ENCODE peak calls at places on chromosomes 6 and 20, in four cellular contexts. J is prostate gland, L is body of pancreas, A is stomach. O is an unnamed sample.

GRCh38 chr6:109008537-109008950 is 86.1 kb downstream of the SESN1 start:
- DNase-seq in J (no peak), L (no peak), A (no peak), O (no peak)

GRCh38 chr20:60634773-60635172 is 617.3 kb upstream of the CDH4 start:
- DNase-seq in J (no peak), L (no peak), A (no peak), O (no peak)

GRCh38 chr6:25506020-25506419 is 146.0 kb upstream of the SCGN start:
- DNase-seq in J (no peak), L (no peak), A (no peak), O (no peak)

GRCh38 chr20:63158845-63159244 is 57.1 kb downstream of the YTHDF1 start:
- DNase-seq in J (no peak), L (no peak), A (no peak), O (no peak)

GRCh38 chr6:75855047-75855446 is 106.0 kb downstream of the MYO6 start:
- DNase-seq in J (peak; percentile 68), L (peak; percentile 66), A (peak; percentile 36), O (no peak)

GRCh38 chr6:51028271-51028670 is 209.6 kb downstream of the TFAP2B start:
- DNase-seq in J (no peak), L (no peak), A (no peak), O (no peak)

GRCh38 chr6:167893416-167893815 is 66.7 kb downstream of the AFDN start:
- DNase-seq in J (no peak), L (no peak), A (no peak), O (no peak)

GRCh38 chr20:19254956-19255355 is 42.5 kb downstream of the SLC24A3 start:
- DNase-seq in J (no peak), L (no peak), A (no peak), O (no peak)

GRCh38 chr6:52065621-52066020 is 21.8 kb downstream of the PKHD1 start:
- DNase-seq in J (no peak), L (no peak), A (no peak), O (no peak)

GRCh38 chr6:133326584-133326983 is 85.4 kb downstream of the EYA4 start:
- DNase-seq in J (no peak), L (no peak), A (no peak), O (no peak)

GRCh38 chr6:25477006-25477590 is 174.9 kb upstream of the SCGN start:
- DNase-seq in J (no peak), L (no peak), A (no peak), O (no peak)

GRCh38 chr6:130050230-130050629 is 31.8 kb downstream of the L3MBTL3 start:
- DNase-seq in J (no peak), L (no peak), A (no peak), O (no peak)

GRCh38 chr6:26311012-26311384 is 54.0 kb upstream of the BTN3A2 start:
- DNase-seq in J (no peak), L (no peak), A (no peak), O (no peak)

GRCh38 chr20:4560667-4561066 is 161.0 kb upstream of the PRND start:
- DNase-seq in J (no peak), L (no peak), A (no peak), O (no peak)

GRCh38 chr20:41811456-41811855 is 193.3 kb upstream of the CHD6 start:
- DNase-seq in J (no peak), L (no peak), A (no peak), O (no peak)

GRCh38 chr6:38495922-38496635 is 143.7 kb downstream of the BTBD9 start:
- DNase-seq in J (no peak), L (no peak), A (no peak), O (no peak)

GRCh38 chr6:130578713-130579112 is 212.9 kb downstream of the TMEM200A start:
- DNase-seq in J (no peak), L (no peak), A (no peak), O (no peak)

GRCh38 chr6:18148304-18149025 is 6.4 kb downstream of the TPMT start:
- DNase-seq in J (no peak), L (no peak), A (no peak), O (no peak)

GRCh38 chr6:20605581-20605980 is 71.3 kb downstream of the CDKAL1 start:
- DNase-seq in J (no peak), L (no peak), A (no peak), O (no peak)

GRCh38 chr6:145904878-145905277 is 59.3 kb downstream of the SHPRH start:
- DNase-seq in J (no peak), L (no peak), A (no peak), O (no peak)

GRCh38 chr20:47013606-47014005 is 119.0 kb downstream of the EYA2 start:
- DNase-seq in J (no peak), L (no peak), A (no peak), O (no peak)
- TF ChIP-seq CTCF in J (no peak), L (no peak), A (no peak), O (no peak)

DNA sequence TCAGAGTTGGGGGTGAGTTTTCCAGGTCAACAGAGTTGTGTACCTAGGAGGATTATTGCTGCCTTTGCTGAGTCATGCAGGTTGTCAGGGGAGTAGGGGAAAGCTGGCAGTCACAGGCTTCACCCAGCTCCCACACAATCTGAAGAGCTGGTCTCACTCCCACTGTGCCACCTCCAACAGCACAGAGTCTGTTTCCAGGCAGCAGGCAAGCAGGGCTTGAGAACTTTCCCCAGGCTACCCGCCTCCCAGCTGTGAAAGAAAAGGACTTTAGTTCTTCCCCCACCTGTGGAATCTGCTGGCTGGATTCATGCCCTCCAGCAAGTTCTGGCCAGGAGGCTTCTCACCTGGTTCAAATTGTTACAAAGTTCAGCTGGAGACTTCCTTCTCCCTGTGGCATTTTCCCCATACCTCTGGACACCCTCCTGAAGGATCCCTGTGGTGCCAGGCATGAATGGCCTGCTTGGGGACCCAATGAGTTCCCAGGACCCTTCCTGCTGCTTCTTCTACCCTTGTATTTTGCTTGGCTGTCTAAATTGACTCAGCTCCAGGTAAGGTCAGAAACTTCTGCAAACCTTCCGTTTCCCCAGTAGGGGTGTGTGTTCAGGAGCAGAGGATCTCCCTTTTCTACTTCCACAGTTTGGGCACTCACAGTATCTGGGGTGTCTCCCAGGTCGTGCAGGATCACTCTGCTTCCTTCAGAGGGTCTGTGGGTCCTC is 378.1 kb upstream of the MAN1A1 start:
- DNase-seq in J (no peak), L (peak; percentile 73), A (peak; percentile 25), O (no peak)
- TF ChIP-seq CTCF in J (no peak), L (no peak), A (no peak), O (no peak)

GRCh38 chr20:577167-577791 is 32.8 kb downstream of the TCF15 start:
- DNase-seq in J (no peak), L (no peak), A (no peak), O (no peak)
- TF ChIP-seq CTCF in J (no peak), L (no peak), A (no peak), O (peak; percentile 60)

DNA sequence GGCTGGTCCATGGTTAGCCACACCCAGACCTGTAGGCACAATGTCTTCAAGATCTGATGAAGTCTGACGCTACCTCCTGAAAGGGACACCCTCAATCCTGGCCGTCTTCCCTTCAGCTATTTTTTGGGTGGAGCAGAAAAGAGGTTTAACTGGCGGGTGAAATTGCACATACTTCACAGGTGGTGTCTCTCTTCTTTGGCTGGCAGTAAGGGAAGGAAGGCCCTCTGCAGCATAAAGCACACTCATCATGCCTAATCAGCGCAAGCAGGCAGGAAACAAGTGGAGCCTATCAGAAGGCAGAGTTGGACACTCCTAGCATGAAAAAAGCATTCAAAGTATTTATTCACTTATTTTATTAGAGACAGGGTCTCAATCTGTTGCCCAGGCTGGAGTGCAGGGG is 32.9 kb downstream of the PNLDC1 start:
- DNase-seq in J (no peak), L (no peak), A (no peak), O (no peak)
- TF ChIP-seq CTCF in J (no peak), L (no peak), A (no peak), O (no peak)

GRCh38 chr6:107320126-107320525 is 139.2 kb downstream of the PDSS2 start:
- DNase-seq in J (no peak), L (no peak), A (no peak), O (no peak)
- TF ChIP-seq CTCF in J (no peak), L (no peak), A (no peak), O (no peak)

GRCh38 chr6:34583861-34584604 is 27.9 kb upstream of the SPDEF start:
- DNase-seq in J (no peak), L (no peak), A (no peak), O (no peak)

GRCh38 chr6:34581561-34581920 is 25.4 kb upstream of the SPDEF start:
- DNase-seq in J (no peak), L (no peak), A (no peak), O (no peak)

GRCh38 chr6:34585108-34585507 is 29.0 kb upstream of the SPDEF start:
- DNase-seq in J (no peak), L (no peak), A (no peak), O (no peak)

GRCh38 chr6:34584694-34585093 is 28.6 kb upstream of the SPDEF start:
- DNase-seq in J (no peak), L (no peak), A (no peak), O (no peak)

DNA sequence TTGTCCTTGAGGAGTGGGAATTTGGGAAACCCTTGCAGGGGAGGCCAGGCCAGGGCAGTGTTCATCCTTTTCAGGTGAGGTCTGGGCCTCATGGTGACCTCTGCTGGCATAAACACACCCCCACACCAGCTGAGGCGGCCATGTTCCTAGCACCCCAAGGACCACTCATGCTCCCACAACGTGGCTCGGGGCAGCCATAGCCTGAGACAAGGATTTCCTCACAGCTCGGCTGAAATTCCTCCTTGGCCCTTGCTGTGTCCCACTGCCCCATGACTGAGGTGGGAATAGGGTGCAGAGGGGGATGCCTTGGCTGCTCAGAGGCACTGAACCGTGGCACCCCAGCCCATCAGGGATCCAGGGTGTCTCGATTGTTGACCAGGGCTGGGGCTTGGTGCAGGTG is 27.3 kb upstream of the SPDEF start:
- DNase-seq in J (no peak), L (no peak), A (no peak), O (no peak)
- TF ChIP-seq CTCF in J (no peak), L (peak; percentile 13), A (no peak), O (no peak)

GRCh38 chr6:82781805-82782204 is 283.8 kb downstream of the UBE3D start:
- DNase-seq in J (no peak), L (no peak), A (no peak), O (no peak)

GRCh38 chr6:82780334-82780733 is 285.3 kb downstream of the UBE3D start:
- DNase-seq in J (no peak), L (no peak), A (no peak), O (no peak)

GRCh38 chr6:82785206-82785605 is 280.4 kb downstream of the UBE3D start:
- DNase-seq in J (no peak), L (no peak), A (no peak), O (no peak)

GRCh38 chr6:82786251-82786650 is 279.4 kb downstream of the UBE3D start:
- DNase-seq in J (no peak), L (no peak), A (no peak), O (no peak)

DNA sequence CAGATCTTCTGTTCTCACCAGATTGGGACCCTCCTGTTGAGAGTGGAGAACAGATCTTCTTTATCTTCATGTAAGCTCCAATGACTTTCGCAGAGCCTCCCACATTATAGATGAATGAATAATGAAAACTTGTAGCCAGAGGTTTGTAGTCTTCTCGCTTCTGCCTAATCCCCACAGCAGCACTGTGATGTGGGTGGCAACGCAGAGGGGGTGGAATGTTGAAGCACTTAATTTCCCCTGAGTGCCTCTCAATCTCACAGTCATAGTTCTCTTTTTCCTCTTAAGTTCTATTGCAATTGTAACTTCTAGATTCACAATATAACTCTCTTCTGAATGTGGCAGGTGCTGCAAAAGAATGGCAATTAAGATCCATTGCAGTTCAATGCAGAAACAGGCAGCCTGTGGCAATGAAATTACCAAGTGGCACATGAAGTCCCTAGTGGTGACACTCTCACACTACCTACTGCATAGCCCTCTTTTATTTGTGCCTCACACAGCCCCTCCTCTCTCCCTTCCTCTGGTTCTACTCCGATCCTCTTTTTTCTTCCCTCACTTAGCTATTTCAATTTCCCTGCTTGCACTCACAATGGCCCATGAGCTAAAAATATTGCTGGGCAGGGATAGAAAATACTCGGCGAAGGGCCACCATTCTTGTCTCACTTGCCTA is 281.9 kb downstream of the UBE3D start:
- DNase-seq in J (no peak), L (no peak), A (no peak), O (no peak)
- TF ChIP-seq CTCF in J (no peak), L (no peak), A (no peak), O (peak; percentile 70)

O was measured in type B pancreatic cell.